ENCODE peak calls at places on chromosomes 5 and 9, in ten cellular contexts. One of them, this sample, is unnamed.

GRCh38 chr9:112487008-112487798 is 576 bp downstream of the KIAA1958 start:
- DNase-seq in fibroblast of lung: peak; percentile 55
- DNase-seq in effector memory CD4-positive, alpha-beta T cell: peak; percentile 8
- DNase-seq in psoas muscle: peak; percentile 58
- DNase-seq in kidney: peak; percentile 89
- DNase-seq in neuronal stem cell: peak; percentile 71
- DNase-seq in AG10803: peak; percentile 42
- DNase-seq in brain microvascular endothelial cell: peak; percentile 49
- DNase-seq in right lobe of liver: peak; percentile 74
- DNase-seq in CD4-positive, alpha-beta memory T cell: peak; percentile 35
- DNase-seq in this sample: no peak

GRCh38 chr5:109691248-109691574 is 1.5 kb downstream of the MAN2A1 start:
- DNase-seq in CD4-positive, alpha-beta memory T cell: no peak
- DNase-seq in kidney: no peak
- DNase-seq in neuronal stem cell: no peak
- DNase-seq in brain microvascular endothelial cell: no peak
- DNase-seq in AG10803: no peak
- DNase-seq in psoas muscle: no peak
- DNase-seq in fibroblast of lung: no peak
- DNase-seq in right lobe of liver: no peak
- DNase-seq in effector memory CD4-positive, alpha-beta T cell: no peak
- DNase-seq in this sample: no peak

GRCh38 chr5:94802450-94802849 is 184.0 kb downstream of the SLF1 start:
- DNase-seq in AG10803: no peak
- DNase-seq in fibroblast of lung: peak; percentile 22
- DNase-seq in neuronal stem cell: peak; percentile 49
- DNase-seq in psoas muscle: no peak
- DNase-seq in kidney: no peak
- DNase-seq in CD4-positive, alpha-beta memory T cell: no peak
- DNase-seq in right lobe of liver: no peak
- DNase-seq in effector memory CD4-positive, alpha-beta T cell: no peak
- DNase-seq in brain microvascular endothelial cell: no peak
- DNase-seq in this sample: no peak

GRCh38 chr5:147417133-147417813 is 92.6 kb downstream of the DPYSL3 start:
- DNase-seq in right lobe of liver: no peak
- DNase-seq in psoas muscle: peak; percentile 32
- DNase-seq in effector memory CD4-positive, alpha-beta T cell: no peak
- DNase-seq in fibroblast of lung: peak; percentile 98
- DNase-seq in CD4-positive, alpha-beta memory T cell: no peak
- DNase-seq in kidney: no peak
- DNase-seq in neuronal stem cell: no peak
- DNase-seq in AG10803: peak; percentile 70
- DNase-seq in brain microvascular endothelial cell: peak; percentile 28
- DNase-seq in this sample: peak; percentile 83

GRCh38 chr9:114560956-114561355 is 26.6 kb upstream of the ATP6V1G1 start:
- DNase-seq in kidney: no peak
- DNase-seq in brain microvascular endothelial cell: no peak
- DNase-seq in right lobe of liver: no peak
- DNase-seq in effector memory CD4-positive, alpha-beta T cell: no peak
- DNase-seq in AG10803: peak; percentile 49
- DNase-seq in CD4-positive, alpha-beta memory T cell: no peak
- DNase-seq in fibroblast of lung: no peak
- DNase-seq in neuronal stem cell: no peak
- DNase-seq in psoas muscle: no peak
- DNase-seq in this sample: no peak

GRCh38 chr9:94813379-94813778 is 86.9 kb downstream of the AOPEP start:
- DNase-seq in effector memory CD4-positive, alpha-beta T cell: no peak
- DNase-seq in right lobe of liver: no peak
- DNase-seq in fibroblast of lung: no peak
- DNase-seq in kidney: no peak
- DNase-seq in AG10803: no peak
- DNase-seq in CD4-positive, alpha-beta memory T cell: no peak
- DNase-seq in neuronal stem cell: no peak
- DNase-seq in psoas muscle: no peak
- DNase-seq in brain microvascular endothelial cell: no peak
- DNase-seq in this sample: no peak

GRCh38 chr9:75088646-75089368 is 493 bp downstream of the OSTF1 start:
- DNase-seq in CD4-positive, alpha-beta memory T cell: no peak
- DNase-seq in effector memory CD4-positive, alpha-beta T cell: no peak
- DNase-seq in AG10803: peak; percentile 71
- DNase-seq in kidney: peak; percentile 83
- DNase-seq in brain microvascular endothelial cell: peak; percentile 47
- DNase-seq in fibroblast of lung: peak; percentile 67
- DNase-seq in psoas muscle: peak; percentile 71
- DNase-seq in right lobe of liver: peak; percentile 74
- DNase-seq in neuronal stem cell: no peak
- DNase-seq in this sample: no peak

GRCh38 chr5:150481972-150482406 is 25.9 kb upstream of the NDST1 start:
- DNase-seq in psoas muscle: no peak
- DNase-seq in fibroblast of lung: no peak
- DNase-seq in right lobe of liver: no peak
- DNase-seq in brain microvascular endothelial cell: no peak
- DNase-seq in neuronal stem cell: no peak
- DNase-seq in CD4-positive, alpha-beta memory T cell: no peak
- DNase-seq in kidney: no peak
- DNase-seq in effector memory CD4-positive, alpha-beta T cell: no peak
- DNase-seq in AG10803: no peak
- DNase-seq in this sample: no peak

GRCh38 chr5:61665939-61666621 is 334.0 kb downstream of the ZSWIM6 start:
- DNase-seq in AG10803: no peak
- DNase-seq in effector memory CD4-positive, alpha-beta T cell: no peak
- DNase-seq in fibroblast of lung: no peak
- DNase-seq in kidney: no peak
- DNase-seq in psoas muscle: no peak
- DNase-seq in CD4-positive, alpha-beta memory T cell: no peak
- DNase-seq in neuronal stem cell: no peak
- DNase-seq in right lobe of liver: no peak
- DNase-seq in brain microvascular endothelial cell: no peak
- DNase-seq in this sample: no peak
- H3K4me3 ChIP-seq in AG10803: no peak overlapping the region
- H3K4me3 ChIP-seq in effector memory CD4-positive, alpha-beta T cell: no peak overlapping the region
- H3K4me3 ChIP-seq in fibroblast of lung: no peak overlapping the region
- H3K4me3 ChIP-seq in kidney: no peak overlapping the region
- H3K4me3 ChIP-seq in psoas muscle: no peak overlapping the region
- H3K4me3 ChIP-seq in CD4-positive, alpha-beta memory T cell: no peak overlapping the region
- H3K4me3 ChIP-seq in neuronal stem cell: no peak overlapping the region
- H3K4me3 ChIP-seq in right lobe of liver: no peak overlapping the region
- H3K4me3 ChIP-seq in brain microvascular endothelial cell: no peak overlapping the region
- H3K4me3 ChIP-seq in this sample: no peak overlapping the region

GRCh38 chr9:20066120-20066519 is 277.3 kb upstream of the SLC24A2 start:
- DNase-seq in psoas muscle: no peak
- DNase-seq in AG10803: no peak
- DNase-seq in neuronal stem cell: no peak
- DNase-seq in effector memory CD4-positive, alpha-beta T cell: no peak
- DNase-seq in CD4-positive, alpha-beta memory T cell: no peak
- DNase-seq in fibroblast of lung: no peak
- DNase-seq in right lobe of liver: no peak
- DNase-seq in brain microvascular endothelial cell: no peak
- DNase-seq in kidney: no peak
- DNase-seq in this sample: no peak
- H3K4me3 ChIP-seq in psoas muscle: no peak overlapping the region
- H3K4me3 ChIP-seq in AG10803: no peak overlapping the region
- H3K4me3 ChIP-seq in neuronal stem cell: no peak overlapping the region
- H3K4me3 ChIP-seq in effector memory CD4-positive, alpha-beta T cell: no peak overlapping the region
- H3K4me3 ChIP-seq in CD4-positive, alpha-beta memory T cell: no peak overlapping the region
- H3K4me3 ChIP-seq in fibroblast of lung: no peak overlapping the region
- H3K4me3 ChIP-seq in right lobe of liver: no peak overlapping the region
- H3K4me3 ChIP-seq in brain microvascular endothelial cell: no peak overlapping the region
- H3K4me3 ChIP-seq in kidney: no peak overlapping the region
- H3K4me3 ChIP-seq in this sample: no peak overlapping the region

DNA sequence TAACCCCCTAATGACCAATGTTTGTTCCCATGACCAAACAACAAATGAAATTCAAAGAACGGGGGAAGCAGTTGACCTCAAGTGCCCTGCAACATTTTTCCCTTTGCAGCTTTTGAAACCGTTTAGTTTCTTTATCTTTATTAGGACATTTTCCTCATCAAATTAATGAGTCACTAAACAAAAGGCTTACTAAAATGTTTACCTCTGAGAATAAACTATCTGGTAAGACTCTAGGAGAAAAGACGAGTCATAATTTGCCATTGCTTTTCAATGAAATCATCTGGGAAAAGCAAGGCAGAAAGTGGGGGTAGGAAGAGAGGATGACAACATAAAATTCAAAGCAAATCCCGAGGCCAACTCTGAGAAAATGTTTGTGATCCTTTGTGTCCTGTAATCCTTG is 57.3 kb downstream of the LHFPL2 start:
- DNase-seq in effector memory CD4-positive, alpha-beta T cell: no peak
- DNase-seq in fibroblast of lung: peak; percentile 93
- DNase-seq in right lobe of liver: no peak
- DNase-seq in brain microvascular endothelial cell: peak; percentile 60
- DNase-seq in AG10803: peak; percentile 80
- DNase-seq in kidney: no peak
- DNase-seq in CD4-positive, alpha-beta memory T cell: no peak
- DNase-seq in neuronal stem cell: no peak
- DNase-seq in psoas muscle: no peak
- DNase-seq in this sample: no peak
- H3K4me3 ChIP-seq in effector memory CD4-positive, alpha-beta T cell: no peak overlapping the region
- H3K4me3 ChIP-seq in fibroblast of lung: no peak overlapping the region
- H3K4me3 ChIP-seq in right lobe of liver: no peak overlapping the region
- H3K4me3 ChIP-seq in brain microvascular endothelial cell: no peak overlapping the region
- H3K4me3 ChIP-seq in AG10803: no peak overlapping the region
- H3K4me3 ChIP-seq in kidney: no peak overlapping the region
- H3K4me3 ChIP-seq in CD4-positive, alpha-beta memory T cell: no peak overlapping the region
- H3K4me3 ChIP-seq in neuronal stem cell: no peak overlapping the region
- H3K4me3 ChIP-seq in psoas muscle: no peak overlapping the region
- H3K4me3 ChIP-seq in this sample: no peak overlapping the region

GRCh38 chr9:126668058-126668457 is 54.3 kb downstream of the LMX1B start:
- DNase-seq in AG10803: no peak
- DNase-seq in neuronal stem cell: no peak
- DNase-seq in kidney: no peak
- DNase-seq in psoas muscle: no peak
- DNase-seq in right lobe of liver: no peak
- DNase-seq in fibroblast of lung: no peak
- DNase-seq in brain microvascular endothelial cell: no peak
- DNase-seq in effector memory CD4-positive, alpha-beta T cell: no peak
- DNase-seq in CD4-positive, alpha-beta memory T cell: no peak
- DNase-seq in this sample: no peak
- H3K4me3 ChIP-seq in AG10803: no peak overlapping the region
- H3K4me3 ChIP-seq in neuronal stem cell: no peak overlapping the region
- H3K4me3 ChIP-seq in kidney: no peak overlapping the region
- H3K4me3 ChIP-seq in psoas muscle: no peak overlapping the region
- H3K4me3 ChIP-seq in right lobe of liver: no peak overlapping the region
- H3K4me3 ChIP-seq in fibroblast of lung: no peak overlapping the region
- H3K4me3 ChIP-seq in brain microvascular endothelial cell: no peak overlapping the region
- H3K4me3 ChIP-seq in effector memory CD4-positive, alpha-beta T cell: no peak overlapping the region
- H3K4me3 ChIP-seq in CD4-positive, alpha-beta memory T cell: no peak overlapping the region
- H3K4me3 ChIP-seq in this sample: no peak overlapping the region

DNA sequence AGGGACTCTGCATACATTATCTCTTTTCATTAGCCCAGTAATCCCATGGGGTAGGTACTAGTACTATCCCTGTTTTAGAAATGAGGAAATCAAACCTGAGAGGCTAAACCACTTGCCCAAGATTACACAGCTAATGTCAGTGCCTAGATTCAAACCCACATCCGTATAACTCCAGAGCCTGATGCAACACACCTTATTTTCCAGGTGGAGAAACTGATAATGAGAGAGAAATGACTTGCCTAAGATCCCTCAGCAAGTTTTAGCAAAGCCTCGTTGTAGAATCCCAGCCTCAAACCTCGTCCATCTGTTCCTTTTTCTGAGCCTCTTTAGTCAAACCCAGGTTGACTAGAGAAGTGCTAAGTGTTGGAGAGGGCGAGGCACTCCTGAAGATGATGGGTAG is 1.1 kb upstream of the ADAM19 start:
- DNase-seq in kidney: no peak
- DNase-seq in effector memory CD4-positive, alpha-beta T cell: no peak
- DNase-seq in psoas muscle: no peak
- DNase-seq in neuronal stem cell: no peak
- DNase-seq in brain microvascular endothelial cell: no peak
- DNase-seq in fibroblast of lung: no peak
- DNase-seq in right lobe of liver: no peak
- DNase-seq in AG10803: no peak
- DNase-seq in CD4-positive, alpha-beta memory T cell: no peak
- DNase-seq in this sample: no peak
- H3K4me3 ChIP-seq in kidney: no peak overlapping the region
- H3K4me3 ChIP-seq in effector memory CD4-positive, alpha-beta T cell: no peak overlapping the region
- H3K4me3 ChIP-seq in psoas muscle: no peak overlapping the region
- H3K4me3 ChIP-seq in neuronal stem cell: no peak overlapping the region
- H3K4me3 ChIP-seq in brain microvascular endothelial cell: no peak overlapping the region
- H3K4me3 ChIP-seq in fibroblast of lung: no peak overlapping the region
- H3K4me3 ChIP-seq in right lobe of liver: no peak overlapping the region
- H3K4me3 ChIP-seq in AG10803: no peak overlapping the region
- H3K4me3 ChIP-seq in CD4-positive, alpha-beta memory T cell: no peak overlapping the region
- H3K4me3 ChIP-seq in this sample: no peak overlapping the region

DNA sequence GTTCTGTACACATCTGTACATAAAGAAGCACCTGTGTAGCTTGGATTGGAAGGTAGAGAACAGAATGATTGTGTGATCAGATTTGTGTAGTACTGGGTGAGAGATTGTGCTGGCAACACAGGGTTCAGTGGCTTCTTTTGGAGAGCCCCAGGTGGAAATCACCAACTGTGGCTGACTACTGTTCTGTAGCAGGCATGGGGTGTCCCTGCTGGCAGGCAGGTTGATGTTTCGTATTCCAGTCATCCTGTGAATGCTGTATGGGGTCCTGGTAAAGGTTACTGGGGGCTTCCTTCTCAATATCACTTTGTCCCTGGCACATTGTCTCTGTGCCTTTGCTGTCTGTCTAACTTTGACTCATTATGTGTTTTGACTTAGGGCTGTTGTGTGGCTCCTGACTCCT is 5.3 kb downstream of the ASPN start:
- DNase-seq in kidney: no peak
- DNase-seq in AG10803: no peak
- DNase-seq in psoas muscle: no peak
- DNase-seq in right lobe of liver: no peak
- DNase-seq in brain microvascular endothelial cell: no peak
- DNase-seq in CD4-positive, alpha-beta memory T cell: no peak
- DNase-seq in neuronal stem cell: no peak
- DNase-seq in fibroblast of lung: no peak
- DNase-seq in effector memory CD4-positive, alpha-beta T cell: no peak
- DNase-seq in this sample: no peak
- H3K4me3 ChIP-seq in kidney: no peak overlapping the region
- H3K4me3 ChIP-seq in AG10803: no peak overlapping the region
- H3K4me3 ChIP-seq in psoas muscle: no peak overlapping the region
- H3K4me3 ChIP-seq in right lobe of liver: no peak overlapping the region
- H3K4me3 ChIP-seq in brain microvascular endothelial cell: no peak overlapping the region
- H3K4me3 ChIP-seq in CD4-positive, alpha-beta memory T cell: no peak overlapping the region
- H3K4me3 ChIP-seq in neuronal stem cell: no peak overlapping the region
- H3K4me3 ChIP-seq in fibroblast of lung: no peak overlapping the region
- H3K4me3 ChIP-seq in effector memory CD4-positive, alpha-beta T cell: no peak overlapping the region
- H3K4me3 ChIP-seq in this sample: no peak overlapping the region

This sample was measured in skeletal muscle cell.